ENCODE peak calls at places on chromosomes 4 and X, in six cellular contexts. P is cardiac muscle cell, Y is psoas muscle, S is WERI-Rb-1, X is uterus, E is Caco-2. Z is an unnamed sample. For H3K36me3, the result is how much of the 10 kb centered on the place peaks cover.

GRCh38 chr4:82423245-82424054 is 6.8 kb downstream of the HNRNPDL start:
- DNase-seq in P (no peak), Y (no peak), S (no peak), X (no peak), E (no peak), Z (no peak)

GRCh38 chr4:186260504-186261448 is 5.2 kb upstream of the F11 start:
- DNase-seq in P (no peak), Y (no peak), S (no peak), X (no peak), E (no peak), Z (no peak)

GRCh38 chrX:21382715-21383114 is 8.5 kb downstream of the CNKSR2 start:
- DNase-seq in P (no peak), Y (no peak), S (no peak), X (no peak), E (no peak), Z (no peak)

GRCh38 chr4:21845663-21846062 is 102.9 kb downstream of the KCNIP4 start:
- DNase-seq in P (no peak), Y (no peak), S (no peak), X (no peak), E (no peak), Z (no peak)

GRCh38 chr4:140497776-140498636 is at the start of gene MGAT4D:
- DNase-seq in P (peak), Y (no peak), S (no peak), X (no peak), E (peak), Z (peak)

GRCh38 chr4:7324651-7325121 is 110.0 kb downstream of the PSAPL1 start:
- DNase-seq in P (no peak), Y (no peak), S (peak), X (no peak), E (no peak), Z (peak)

GRCh38 chr4:138003248-138003647 is 238.9 kb downstream of the SLC7A11 start:
- DNase-seq in P (peak), Y (no peak), S (no peak), X (no peak), E (no peak), Z (no peak)

GRCh38 chr4:24330198-24330972 is 254.0 kb downstream of the DHX15 start:
- DNase-seq in P (peak), Y (peak), S (no peak), X (no peak), E (no peak), Z (no peak)

GRCh38 chr4:15331930-15332329 is 95.9 kb upstream of the C1QTNF7 start:
- DNase-seq in P (no peak), Y (no peak), S (no peak), X (no peak), E (no peak), Z (no peak)

GRCh38 chrX:113305496-113305895 is 464.9 kb upstream of the AMOT start:
- DNase-seq in P (no peak), Y (no peak), S (no peak), X (no peak), E (no peak), Z (no peak)

GRCh38 chrX:1686642-1687041 is 71.8 kb downstream of the ASMT start:
- DNase-seq in P (no peak), Y (no peak), S (no peak), X (no peak), E (no peak), Z (no peak)

GRCh38 chr4:110452546-110452945 is 23.4 kb upstream of the ENPEP start:
- DNase-seq in P (no peak), Y (no peak), S (no peak), X (no peak), E (no peak), Z (no peak)

GRCh38 chrX:123736333-123736921 is 3.6 kb upstream of the THOC2 start:
- DNase-seq in P (peak), Y (no peak), S (peak), X (no peak), E (no peak), Z (peak)

GRCh38 chrX:130884627-130885026 is 18.4 kb downstream of the ENOX2 start:
- DNase-seq in P (no peak), Y (no peak), S (no peak), X (no peak), E (no peak), Z (no peak)

GRCh38 chr4:169103966-169104412 is 93.9 kb upstream of the CBR4 start:
- DNase-seq in P (no peak), Y (no peak), S (no peak), X (no peak), E (no peak), Z (peak)

GRCh38 chr4:120865985-120866384 is 56.5 kb downstream of the PRDM5 start:
- DNase-seq in P (no peak), Y (no peak), S (peak), X (no peak), E (no peak), Z (no peak)

GRCh38 chrX:85992811-85993229 is 54.5 kb downstream of the CHM start:
- DNase-seq in P (peak), Y (no peak), S (peak), X (no peak), E (no peak), Z (peak)

GRCh38 chr4:118981839-118982381 is 93.3 kb downstream of the SYNPO2 start:
- DNase-seq in P (peak), Y (no peak), S (peak), X (peak), E (peak), Z (peak)

GRCh38 chr4:73653695-73654106 is 33.5 kb upstream of the RASSF6 start:
- DNase-seq in P (peak), Y (no peak), S (peak), X (no peak), E (peak), Z (no peak)

GRCh38 chr4:173185832-173186545 is 17.4 kb downstream of the GALNT7 start:
- DNase-seq in P (no peak), Y (no peak), S (no peak), X (no peak), E (no peak), Z (no peak)

GRCh38 chrX:55778322-55778721 is 60.8 kb downstream of the RRAGB start:
- DNase-seq in P (no peak), Y (no peak), S (no peak), X (no peak), E (no peak), Z (no peak)

GRCh38 chrX:135437867-135438733 is 16.4 kb downstream of the SMIM10L2A start:
- DNase-seq in P (no peak), Y (no peak), S (no peak), X (no peak), E (peak), Z (no peak)

GRCh38 chr4:108097990-108098553 is 70.7 kb downstream of the LEF1 start:
- DNase-seq in P (no peak), Y (no peak), S (no peak), X (no peak), E (no peak), Z (no peak)

GRCh38 chr4:4284827-4285618 is 4.9 kb downstream of the LYAR start:
- DNase-seq in P (peak), Y (no peak), S (no peak), X (no peak), E (no peak), Z (no peak)

GRCh38 chrX:16076834-16077233 is 46.5 kb upstream of the GRPR start:
- DNase-seq in P (no peak), Y (no peak), S (no peak), X (no peak), E (no peak), Z (no peak)

GRCh38 chrX:43809463-43809862 is 72.8 kb downstream of the MAOB start:
- DNase-seq in P (peak), Y (no peak), S (no peak), X (peak), E (no peak), Z (no peak)

GRCh38 chr4:168374772-168375523 is 56.4 kb upstream of the DDX60 start:
- DNase-seq in P (no peak), Y (no peak), S (no peak), X (no peak), E (no peak), Z (no peak)

GRCh38 chr4:26484032-26484515 is 6.2 kb downstream of the CCKAR start:
- DNase-seq in P (peak), Y (no peak), S (no peak), X (peak), E (peak), Z (no peak)

GRCh38 chr4:185515248-185515647 is 20.1 kb downstream of the PDLIM3 start:
- DNase-seq in P (no peak), Y (no peak), S (no peak), X (no peak), E (no peak), Z (no peak)

GRCh38 chr4:5470318-5470889 is 238.0 kb downstream of the EVC2 start:
- DNase-seq in P (no peak), Y (no peak), S (no peak), X (no peak), E (no peak), Z (no peak)

GRCh38 chrX:38975368-38975767 is 174.1 kb downstream of the MID1IP1 start:
- DNase-seq in P (peak), Y (no peak), S (no peak), X (no peak), E (no peak), Z (no peak)

GRCh38 chr4:153257151-153257620 is 52.9 kb downstream of the TRIM2 start:
- DNase-seq in P (peak), Y (no peak), S (no peak), X (peak), E (no peak), Z (peak)

GRCh38 chr4:98643760-98644159 is 14.7 kb downstream of the TSPAN5 start:
- DNase-seq in P (no peak), Y (no peak), S (no peak), X (no peak), E (no peak), Z (no peak)

GRCh38 chrX:64204701-64205440 is 637 bp downstream of the AMER1 start:
- DNase-seq in P (peak), Y (peak), S (peak), X (peak), E (peak), Z (peak)

GRCh38 chr4:111806331-111806730 is 338.9 kb upstream of the FAM241A start:
- DNase-seq in P (no peak), Y (no peak), S (peak), X (no peak), E (peak), Z (peak)

GRCh38 chrX:69243276-69243675 is 78.0 kb upstream of the PJA1 start:
- DNase-seq in P (no peak), Y (no peak), S (no peak), X (no peak), E (no peak), Z (no peak)

GRCh38 chr4:52102587-52102986 is 51.5 kb downstream of the SPATA18 start:
- DNase-seq in P (no peak), Y (no peak), S (no peak), X (no peak), E (no peak), Z (no peak)

GRCh38 chr4:52100062-52100461 is 49.0 kb downstream of the SPATA18 start:
- DNase-seq in P (peak), Y (no peak), S (no peak), X (no peak), E (no peak), Z (no peak)

GRCh38 chr4:52105276-52105675 is 54.2 kb downstream of the SPATA18 start:
- DNase-seq in P (no peak), Y (no peak), S (no peak), X (no peak), E (no peak), Z (no peak)

GRCh38 chr4:52106142-52106541 is 55.0 kb downstream of the SPATA18 start:
- DNase-seq in P (no peak), Y (no peak), S (no peak), X (no peak), E (no peak), Z (no peak)

DNA sequence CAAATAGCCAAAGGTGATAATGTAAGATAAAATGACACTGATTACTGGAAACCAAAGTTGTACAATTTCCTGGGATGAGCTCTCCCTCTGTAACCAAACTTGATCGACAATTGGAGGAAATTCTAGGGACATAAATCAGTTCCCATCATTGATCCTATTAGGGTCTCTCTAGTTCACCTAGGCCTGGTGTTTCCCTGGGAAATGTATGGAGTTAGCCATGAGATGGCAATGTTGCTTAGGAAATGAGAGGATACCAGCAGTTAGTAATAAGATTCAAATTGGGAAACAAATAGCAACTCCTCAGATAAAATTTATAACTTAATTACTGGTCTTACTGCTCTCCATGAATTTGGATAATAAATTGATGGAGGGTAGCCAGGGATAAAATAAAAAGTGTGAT is 52.2 kb downstream of the SPATA18 start:
- DNase-seq in P (peak), Y (no peak), S (no peak), X (no peak), E (no peak), Z (peak)
- TF ChIP-seq CTCF in P (peak), Y (peak), S (no peak), X (no peak), E (no peak), Z (peak)

DNA sequence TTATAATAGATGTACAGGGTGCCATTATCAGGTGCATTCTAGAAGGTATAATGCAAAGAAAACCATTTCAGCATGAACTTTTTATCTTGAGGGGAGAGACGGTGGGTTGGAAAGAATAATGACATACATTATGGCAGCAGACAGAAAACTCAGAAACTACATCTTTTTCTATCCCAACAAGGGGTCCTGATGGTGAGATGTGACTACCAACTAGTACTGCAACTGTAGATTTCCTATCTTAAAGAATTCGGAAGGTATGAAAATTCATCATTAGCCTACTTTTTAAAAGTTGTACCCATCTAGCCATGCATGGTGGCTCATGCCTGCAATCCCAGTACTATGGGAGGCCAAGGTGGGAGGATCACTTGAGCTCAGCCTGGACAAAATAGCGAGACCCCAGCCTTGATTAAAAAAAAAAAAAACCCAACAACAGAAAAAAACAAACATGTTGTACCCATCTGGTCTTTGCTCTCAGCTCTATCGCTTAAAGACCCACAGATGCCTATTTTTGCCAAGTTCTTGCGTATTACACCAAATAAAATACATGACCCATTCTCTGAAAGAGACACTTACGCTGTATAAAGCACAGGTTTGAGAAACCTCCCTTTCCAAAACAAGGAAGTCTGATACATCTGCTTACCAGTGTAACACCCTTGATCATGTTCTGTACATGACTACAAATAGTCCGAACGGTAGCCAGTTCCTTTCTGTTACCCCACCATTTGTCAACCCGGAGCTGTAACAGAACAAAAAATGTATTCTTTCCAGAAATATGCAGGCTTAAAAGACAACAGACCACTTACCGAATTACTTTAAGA is 1.6 kb downstream of the RPL9 start:
- DNase-seq in P (no peak), Y (no peak), S (no peak), X (no peak), E (no peak), Z (no peak)
- H3K36me3 ChIP-seq in P (half or more), Y (under half), S (half or more), X (under half), E (under half), Z (half or more)

GRCh38 chr4:37138789-37139188 is 105.8 kb upstream of the NWD2 start:
- DNase-seq in P (no peak), Y (no peak), S (no peak), X (no peak), E (no peak), Z (no peak)
- TF ChIP-seq CTCF in P (no peak), Y (no peak), S (no peak), X (no peak), E (no peak), Z (no peak)

DNA sequence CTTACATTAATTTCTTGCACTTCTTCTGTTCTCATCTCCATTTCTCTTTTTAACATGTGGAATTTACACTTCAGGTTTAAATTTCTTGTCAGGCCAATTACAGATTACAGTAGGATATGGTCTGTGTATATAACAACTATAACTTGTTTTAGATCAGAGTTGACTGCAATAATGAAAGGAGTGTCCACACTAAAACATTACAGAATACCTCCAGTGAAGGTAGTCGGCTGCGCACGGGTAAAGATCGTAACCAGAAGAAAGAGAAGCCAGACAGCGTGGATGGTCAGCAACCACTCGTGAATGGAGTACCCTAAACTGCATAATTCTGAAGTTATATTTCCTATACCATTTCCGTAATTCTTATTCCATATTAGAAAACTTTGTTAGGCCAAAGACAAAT is 32.6 kb upstream of the FMR1NB start:
- DNase-seq in P (no peak), Y (no peak), S (no peak), X (no peak), E (no peak), Z (no peak)
- H3K36me3 ChIP-seq in P (under half), Y (under half), S (under half), X (under half), E (under half), Z (under half)

DNA sequence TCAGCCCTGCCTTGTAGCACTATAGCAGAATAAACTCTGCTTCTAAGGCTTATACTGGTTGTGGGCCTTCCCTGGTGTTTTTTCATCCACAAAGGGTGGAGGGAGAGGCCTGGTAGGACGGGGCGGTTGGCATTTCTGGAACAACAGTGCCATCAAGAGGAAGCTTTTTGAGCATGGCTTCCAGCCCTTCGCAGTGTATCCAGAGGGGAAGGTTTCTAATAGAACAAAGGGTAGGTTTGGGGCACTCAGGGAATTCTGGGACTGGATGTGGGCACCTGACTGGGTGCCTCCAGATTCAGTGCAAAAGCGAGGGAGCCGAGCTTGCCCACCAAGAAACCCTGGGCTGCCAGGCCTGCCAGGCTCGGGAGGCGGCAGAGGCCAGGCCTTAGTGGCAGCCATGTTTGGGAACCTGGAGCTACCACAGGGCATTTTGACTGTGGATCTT is 229.6 kb upstream of the AGTR2 start:
- DNase-seq in P (peak), Y (peak), S (peak), X (peak), E (peak), Z (peak)
- TF ChIP-seq CTCF in P (no peak), Y (peak), S (peak), X (peak), E (peak), Z (peak)

GRCh38 chr4:524196-524595 is 25.2 kb downstream of the PIGG start:
- DNase-seq in P (no peak), Y (no peak), S (no peak), X (no peak), E (no peak), Z (no peak)
- H3K36me3 ChIP-seq in P (under half), Y (under half), S (half or more), X (under half), E (under half), Z (under half)

DNA sequence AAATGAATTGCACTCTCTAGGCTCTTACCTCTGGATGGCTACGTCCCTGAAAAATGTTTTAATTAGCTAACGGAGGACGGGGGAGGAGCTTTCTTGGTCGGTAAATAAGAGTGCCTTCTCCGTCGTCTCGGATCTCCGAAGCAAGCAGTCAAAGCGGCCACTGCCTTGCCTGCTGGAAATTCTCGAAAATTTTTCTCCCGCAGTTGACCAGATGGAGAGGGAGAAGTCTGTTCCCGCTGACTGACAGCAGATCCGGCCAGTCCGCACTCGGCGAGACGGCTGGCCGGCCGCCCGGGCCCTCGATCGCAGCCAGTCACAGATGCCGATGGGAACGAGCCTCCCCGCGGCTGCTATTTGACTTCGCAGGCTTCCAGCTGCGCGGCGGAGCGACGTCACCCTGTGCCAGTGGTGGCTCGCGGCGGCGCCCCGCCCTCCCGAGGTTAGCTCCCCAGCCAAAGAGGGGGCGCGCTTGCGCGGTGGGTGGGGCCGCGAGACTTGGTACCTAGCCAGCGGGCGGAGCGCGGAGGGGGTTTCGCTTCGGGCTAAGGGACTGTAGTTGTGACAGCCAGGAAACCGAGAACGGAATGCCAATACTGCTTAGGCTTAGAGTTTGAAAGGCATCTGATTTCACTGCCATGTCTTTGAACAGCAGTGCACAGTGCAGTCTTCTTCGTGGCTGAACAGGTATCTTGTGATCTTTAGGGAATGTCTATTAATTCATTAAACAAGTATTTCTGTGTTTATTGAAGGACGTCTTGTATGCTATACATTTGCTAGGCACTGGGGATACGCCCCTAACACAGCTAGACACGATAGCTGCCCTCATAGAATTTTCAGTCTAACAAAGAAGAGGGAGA is at the start of gene PPM1K:
- DNase-seq in P (peak), Y (peak), S (peak), X (peak), E (peak), Z (peak)
- TF ChIP-seq CTCF in P (peak), Y (peak), S (no peak), X (no peak), E (no peak), Z (no peak)

GRCh38 chr4:79297479-79297878 is 28.4 kb downstream of the NAA11 start:
- DNase-seq in P (no peak), Y (no peak), S (no peak), X (no peak), E (no peak), Z (no peak)
- H3K36me3 ChIP-seq in P (under half), Y (under half), S (under half), X (under half), E (under half), Z (under half)

Z was measured in BE2C.